ENCODE peak calls at places on chromosomes 16 and 17, in ten cellular contexts. M is PC-9, Y is mesendoderm, R is lower lobe of right lung, I is hepatocyte, P is heart left ventricle, W is neural progenitor cell, F is tibial artery, H is uterus, K is mesenchymal stem cell. B is an unnamed sample.

GRCh38 chr17:55089955-55090573 is 121.5 kb downstream of the STXBP4 start:
- DNase-seq in M (peak; percentile 41), Y (peak; percentile 56), R (no peak), I (no peak), P (no peak), W (peak; percentile 3), F (no peak), H (no peak), K (peak; percentile 7), B (no peak)

GRCh38 chr16:29745126-29745852 is 501 bp downstream of the C16orf54 start:
- DNase-seq in M (no peak), Y (no peak), R (peak; percentile 56), I (no peak), P (no peak), W (no peak), F (no peak), H (no peak), K (no peak), B (peak; percentile 70)

GRCh38 chr17:7355053-7355452 is at the start of gene TMEM95:
- DNase-seq in M (peak; percentile 25), Y (no peak), R (no peak), I (peak; percentile 54), P (peak; percentile 64), W (no peak), F (no peak), H (no peak), K (no peak), B (peak; percentile 44)

GRCh38 chr16:621526-622105 is 9.2 kb upstream of the WFIKKN1 start:
- DNase-seq in M (no peak), Y (no peak), R (no peak), I (peak; percentile 5), P (no peak), W (no peak), F (no peak), H (peak; percentile 45), K (no peak), B (peak; percentile 67)

GRCh38 chr17:34542700-34543336 is 36.6 kb upstream of the TMEM132E start:
- DNase-seq in M (no peak), Y (peak; percentile 31), R (peak; percentile 52), I (peak; percentile 35), P (no peak), W (peak; percentile 44), F (no peak), H (peak; percentile 17), K (peak; percentile 15), B (peak; percentile 56)

GRCh38 chr17:78072961-78073360 is 55.6 kb downstream of the TMC6 start:
- DNase-seq in M (no peak), Y (no peak), R (no peak), I (no peak), P (no peak), W (no peak), F (no peak), H (no peak), K (no peak), B (no peak)

GRCh38 chr16:85514601-85515318 is 98.4 kb upstream of the GSE1 start:
- DNase-seq in M (peak; percentile 95), Y (peak; percentile 74), R (peak; percentile 72), I (peak; percentile 91), P (peak; percentile 62), W (peak; percentile 73), F (peak; percentile 84), H (peak; percentile 73), K (peak; percentile 91), B (peak; percentile 87)

GRCh38 chr17:39235555-39236221 is 9.9 kb upstream of the STAC2 start:
- DNase-seq in M (no peak), Y (peak; percentile 95), R (no peak), I (peak; percentile 61), P (no peak), W (peak; percentile 87), F (no peak), H (no peak), K (peak; percentile 62), B (peak; percentile 93)

GRCh38 chr17:77615672-77616242 is 342.7 kb upstream of the TNRC6C start:
- DNase-seq in M (no peak), Y (no peak), R (no peak), I (no peak), P (no peak), W (no peak), F (no peak), H (no peak), K (no peak), B (peak; percentile 5)

GRCh38 chr17:59838196-59838911 is 54.4 kb downstream of the TUBD1 start:
- DNase-seq in M (no peak), Y (peak; percentile 60), R (no peak), I (peak; percentile 20), P (no peak), W (no peak), F (no peak), H (no peak), K (no peak), B (no peak)

GRCh38 chr16:56389554-56389953 is 35.8 kb downstream of the AMFR start:
- DNase-seq in M (no peak), Y (no peak), R (no peak), I (no peak), P (no peak), W (no peak), F (no peak), H (no peak), K (peak; percentile 83), B (no peak)

GRCh38 chr17:73003487-73003886 is 89.0 kb downstream of the SLC39A11 start:
- DNase-seq in M (peak; percentile 89), Y (peak; percentile 35), R (no peak), I (peak; percentile 11), P (no peak), W (no peak), F (no peak), H (no peak), K (no peak), B (peak; percentile 33)

GRCh38 chr17:73155410-73156165 is 9.2 kb upstream of the SSTR2 start:
- DNase-seq in M (no peak), Y (peak; percentile 45), R (no peak), I (no peak), P (no peak), W (peak; percentile 45), F (no peak), H (no peak), K (no peak), B (peak; percentile 74)

GRCh38 chr16:81568749-81569087 is 124.1 kb downstream of the CMIP start:
- DNase-seq in M (peak; percentile 36), Y (no peak), R (no peak), I (no peak), P (no peak), W (no peak), F (no peak), H (no peak), K (no peak), B (no peak)
- H3K4me3 ChIP-seq in M (peak overlapping the region; percentile 30), Y (no peak overlapping the region), R (no peak overlapping the region), I (no peak overlapping the region), P (no peak overlapping the region), W (no peak overlapping the region), F (no peak overlapping the region), H (no peak overlapping the region), K (no peak overlapping the region), B (no peak overlapping the region)

GRCh38 chr16:62208934-62209333 is 172.7 kb upstream of the CDH8 start:
- DNase-seq in M (no peak), Y (no peak), R (no peak), I (no peak), P (no peak), W (no peak), F (no peak), H (no peak), K (no peak), B (no peak)

GRCh38 chr16:62213763-62214162 is 177.5 kb upstream of the CDH8 start:
- DNase-seq in M (no peak), Y (peak; percentile 77), R (no peak), I (no peak), P (no peak), W (peak; percentile 43), F (no peak), H (no peak), K (no peak), B (peak; percentile 45)
- H3K27me3 ChIP-seq in M (no peaks in the 10 kb centered on the region), Y (no peaks in the 10 kb centered on the region), R (no peaks in the 10 kb centered on the region), I (no peaks in the 10 kb centered on the region), P (no peaks in the 10 kb centered on the region), W (no peaks in the 10 kb centered on the region), F (no peaks in the 10 kb centered on the region), H (no peaks in the 10 kb centered on the region), K (no peaks in the 10 kb centered on the region), B (no peaks in the 10 kb centered on the region)

GRCh38 chr17:50100480-50100883 is 5.3 kb downstream of the PDK2 start:
- DNase-seq in M (peak; percentile 75), Y (no peak), R (peak; percentile 9), I (no peak), P (no peak), W (no peak), F (no peak), H (no peak), K (no peak), B (no peak)

GRCh38 chr17:50097907-50098306 is 2.8 kb downstream of the PDK2 start:
- DNase-seq in M (no peak), Y (no peak), R (no peak), I (no peak), P (no peak), W (no peak), F (no peak), H (no peak), K (no peak), B (no peak)

GRCh38 chr17:50098583-50098982 is 3.4 kb downstream of the PDK2 start:
- DNase-seq in M (no peak), Y (no peak), R (no peak), I (no peak), P (no peak), W (no peak), F (no peak), H (no peak), K (no peak), B (no peak)

GRCh38 chr17:50097455-50097854 is 2.3 kb downstream of the PDK2 start:
- DNase-seq in M (no peak), Y (no peak), R (peak; percentile 28), I (no peak), P (no peak), W (no peak), F (no peak), H (no peak), K (no peak), B (no peak)

GRCh38 chr17:50099003-50099402 is 3.9 kb downstream of the PDK2 start:
- DNase-seq in M (no peak), Y (no peak), R (peak; percentile 23), I (no peak), P (no peak), W (no peak), F (no peak), H (no peak), K (no peak), B (no peak)
- H3K4me3 ChIP-seq in M (no peak overlapping the region), Y (no peak overlapping the region), R (no peak overlapping the region), I (no peak overlapping the region), P (no peak overlapping the region), W (no peak overlapping the region), F (no peak overlapping the region), H (no peak overlapping the region), K (no peak overlapping the region), B (no peak overlapping the region)

DNA sequence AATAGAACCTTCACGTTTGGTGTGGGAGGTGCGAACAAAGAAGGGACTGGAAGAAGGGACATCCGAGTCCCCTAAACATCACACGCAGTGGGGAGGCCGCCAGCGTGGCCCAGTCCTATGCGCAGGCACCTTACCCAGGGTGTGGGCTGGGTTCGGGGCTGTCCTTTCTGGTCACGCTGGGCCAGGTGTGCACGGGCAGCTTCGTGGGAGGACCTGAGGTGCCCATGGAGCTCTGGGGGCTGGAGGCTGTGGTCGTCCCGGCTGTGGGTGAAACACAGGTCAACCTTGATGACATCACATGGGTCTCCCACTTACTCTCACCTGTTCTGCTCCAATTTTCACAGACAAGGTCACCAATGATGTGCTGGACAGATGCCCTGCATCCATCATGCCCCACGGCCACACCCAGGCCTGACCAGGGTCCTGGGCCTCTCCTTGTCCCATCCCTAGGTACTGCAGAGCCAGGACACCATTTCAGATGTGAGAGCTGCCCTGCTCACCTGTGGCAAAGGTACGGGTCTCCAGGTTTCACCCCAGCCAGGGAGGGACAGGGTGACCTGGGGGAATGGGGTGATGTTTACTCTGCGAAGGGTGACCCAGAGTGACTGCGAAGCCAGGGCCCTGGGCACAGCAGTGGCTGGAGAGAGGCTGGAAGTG is 3.1 kb downstream of the CD300C start:
- DNase-seq in M (no peak), Y (no peak), R (peak; percentile 39), I (no peak), P (no peak), W (no peak), F (no peak), H (no peak), K (no peak), B (peak; percentile 33)
- H3K27me3 ChIP-seq in M (peaks cover 100% of the 10 kb centered on the region), Y (no peaks in the 10 kb centered on the region), R (no peaks in the 10 kb centered on the region), I (peaks cover 6% of the 10 kb centered on the region), P (no peaks in the 10 kb centered on the region), W (peaks cover 8% of the 10 kb centered on the region), F (peaks cover 11% of the 10 kb centered on the region), H (no peaks in the 10 kb centered on the region), K (peaks cover 53% of the 10 kb centered on the region), B (no peaks in the 10 kb centered on the region)

B was measured in H7.